ENCODE peak calls at places on chromosomes 5 and 9, in eight cellular contexts. S is A549, A is tibial nerve, H is stomach, J is SK-N-SH, M is H1, O is K562, I is suprapubic skin. T is an unnamed sample.

GRCh38 chr9:127980056-127980705 is 608 bp downstream of the EEIG1 start:
- DNase-seq in H (peak), M (no peak), A (no peak), I (no peak), S (no peak), O (peak), J (peak), T (peak)

GRCh38 chr5:91864902-91865420 is 481.8 kb upstream of the ARRDC3 start:
- DNase-seq in H (no peak), O (no peak), M (no peak), I (no peak), J (no peak), S (no peak), A (no peak), T (no peak)

GRCh38 chr5:93576994-93577575 is 3.9 kb downstream of the NR2F1-AS1 start:
- DNase-seq in J (no peak), A (no peak), I (no peak), S (no peak), M (no peak), H (no peak), O (no peak), T (no peak)

GRCh38 chr9:34279431-34279830 is 49.6 kb downstream of the KIF24 start:
- DNase-seq in A (no peak), O (no peak), H (no peak), M (no peak), I (no peak), J (peak), S (no peak), T (no peak)

GRCh38 chr5:85823462-85824426 is 794.0 kb upstream of the COX7C start:
- DNase-seq in H (no peak), A (no peak), I (no peak), S (no peak), O (peak), M (no peak), J (no peak), T (no peak)

GRCh38 chr9:36407122-36407723 is 7.2 kb upstream of the RNF38 start:
- DNase-seq in I (no peak), J (peak), O (peak), M (no peak), A (peak), S (peak), H (peak), T (peak)

GRCh38 chr5:71483355-71483754 is 27.9 kb downstream of the BDP1 start:
- DNase-seq in J (no peak), O (no peak), I (no peak), A (no peak), S (peak), H (no peak), M (no peak), T (no peak)

GRCh38 chr5:132501961-132502931 is 11.7 kb upstream of the IRF1 start:
- DNase-seq in J (no peak), A (no peak), S (no peak), M (no peak), I (no peak), O (no peak), H (peak), T (peak)

GRCh38 chr9:81588148-81588874 is 101.0 kb downstream of the TLE1 start:
- DNase-seq in I (no peak), A (no peak), S (peak), H (peak), J (no peak), M (no peak), O (no peak), T (no peak)

GRCh38 chr5:150999704-151000452 is 20.5 kb upstream of the GPX3 start:
- DNase-seq in O (no peak), S (no peak), I (no peak), H (peak), J (no peak), A (peak), M (no peak), T (peak)

GRCh38 chr5:141870871-141871270 is 7.3 kb downstream of the PCDH1 start:
- DNase-seq in S (no peak), O (no peak), I (peak), J (no peak), H (peak), A (no peak), M (no peak), T (no peak)

GRCh38 chr5:400282-401215 is 42.4 kb upstream of the EXOC3 start:
- DNase-seq in I (peak), A (no peak), O (no peak), J (peak), M (no peak), H (no peak), S (no peak), T (no peak)

GRCh38 chr9:92501671-92502393 is 19.5 kb upstream of the ASPN start:
- DNase-seq in J (peak), A (no peak), H (peak), O (peak), I (no peak), S (peak), M (no peak), T (no peak)

GRCh38 chr5:75050415-75050814 is 1.9 kb downstream of the GCNT4 start:
- DNase-seq in M (no peak), S (peak), O (peak), A (no peak), I (no peak), J (peak), H (no peak), T (no peak)

GRCh38 chr5:107874810-107875209 is 204.1 kb upstream of the EFNA5 start:
- DNase-seq in H (no peak), M (no peak), J (no peak), A (no peak), O (no peak), S (no peak), I (no peak), T (no peak)

GRCh38 chr5:10520716-10521115 is 43.2 kb upstream of the ANKRD33B start:
- DNase-seq in M (no peak), H (no peak), O (no peak), S (no peak), J (no peak), I (no peak), A (no peak), T (no peak)

GRCh38 chr5:133179405-133179804 is 127.6 kb downstream of the HSPA4 start:
- DNase-seq in J (no peak), A (no peak), H (no peak), I (no peak), M (no peak), S (no peak), O (no peak), T (no peak)

GRCh38 chr9:90379771-90380170 is 262.9 kb downstream of the DIRAS2 start:
- DNase-seq in H (no peak), A (no peak), M (no peak), S (no peak), I (no peak), O (no peak), J (no peak), T (no peak)

GRCh38 chr5:15001512-15001911 is 129.9 kb upstream of the ANKH start:
- DNase-seq in J (no peak), A (no peak), O (no peak), I (no peak), H (no peak), M (no peak), S (no peak), T (no peak)

GRCh38 chr5:118196229-118196628 is 792.1 kb downstream of the DTWD2 start:
- DNase-seq in J (no peak), H (no peak), S (no peak), I (no peak), M (no peak), O (no peak), A (no peak), T (no peak)

GRCh38 chr5:101977729-101978345 is 318.2 kb downstream of the SLCO4C1 start:
- DNase-seq in J (peak), M (no peak), H (no peak), I (no peak), S (peak), A (no peak), O (peak), T (no peak)

GRCh38 chr9:71990466-71990865 is 69.9 kb downstream of the C9orf57 start:
- DNase-seq in H (no peak), O (no peak), M (no peak), I (no peak), S (no peak), A (no peak), J (no peak), T (no peak)

GRCh38 chr5:172342907-172343306 is 59.3 kb upstream of the UBTD2 start:
- DNase-seq in M (no peak), H (no peak), A (no peak), J (no peak), O (no peak), I (no peak), S (no peak), T (no peak)

GRCh38 chr5:91643796-91644195 is 260.7 kb upstream of the ARRDC3 start:
- DNase-seq in S (no peak), I (no peak), H (no peak), J (no peak), M (no peak), O (no peak), A (no peak), T (no peak)

GRCh38 chr9:132673355-132673754 is 3.1 kb downstream of the GTF3C4 start:
- DNase-seq in O (peak), I (no peak), M (no peak), A (no peak), H (no peak), J (peak), S (peak), T (no peak)

GRCh38 chr5:29370248-29370647 is 1823.2 kb upstream of the CDH6 start:
- DNase-seq in A (no peak), S (no peak), M (no peak), H (no peak), O (no peak), J (no peak), I (no peak), T (no peak)

GRCh38 chr9:71607571-71607970 is 160.7 kb downstream of the CEMIP2 start:
- DNase-seq in S (no peak), O (no peak), J (no peak), I (no peak), M (no peak), A (no peak), H (no peak), T (peak)

GRCh38 chr5:122581629-122582028 is 193.3 kb upstream of the SNX2 start:
- DNase-seq in H (no peak), O (no peak), S (no peak), M (no peak), A (no peak), I (no peak), J (no peak), T (no peak)

GRCh38 chr5:174581483-174581882 is 142.9 kb upstream of the MSX2 start:
- DNase-seq in S (peak), O (peak), A (no peak), M (no peak), H (peak), J (peak), I (peak), T (no peak)

GRCh38 chr5:155587458-155587857 is 573.9 kb downstream of the KIF4B start:
- DNase-seq in M (no peak), O (no peak), A (no peak), I (no peak), J (peak), S (no peak), H (no peak), T (no peak)

GRCh38 chr9:72255546-72255925 is 106.3 kb downstream of the GDA start:
- DNase-seq in O (no peak), M (no peak), H (no peak), A (no peak), J (no peak), I (no peak), S (no peak), T (no peak)

GRCh38 chr9:116193636-116194035 is 40.0 kb downstream of the PAPPA start:
- DNase-seq in O (no peak), A (no peak), S (no peak), J (no peak), I (no peak), M (no peak), H (no peak), T (no peak)

GRCh38 chr9:89037891-89038290 is 46.6 kb downstream of the S1PR3 start:
- DNase-seq in O (no peak), A (no peak), M (no peak), J (no peak), H (no peak), I (no peak), S (no peak), T (no peak)

GRCh38 chr9:16281707-16282106 is 588.8 kb downstream of the BNC2 start:
- DNase-seq in S (no peak), H (no peak), O (no peak), M (no peak), A (no peak), I (no peak), J (no peak), T (no peak)

GRCh38 chr9:95727947-95728546 is 147.4 kb upstream of the ERCC6L2 start:
- DNase-seq in S (no peak), J (no peak), M (no peak), H (peak), O (no peak), A (no peak), I (no peak), T (no peak)

GRCh38 chr9:95722141-95722540 is 153.3 kb upstream of the ERCC6L2 start:
- DNase-seq in M (no peak), H (peak), I (no peak), A (no peak), O (no peak), S (no peak), J (no peak), T (no peak)

GRCh38 chr9:95724253-95724991 is 151.1 kb upstream of the ERCC6L2 start:
- DNase-seq in H (no peak), A (no peak), J (no peak), S (no peak), O (no peak), I (no peak), M (no peak), T (no peak)

GRCh38 chr9:95726756-95727155 is 148.7 kb upstream of the ERCC6L2 start:
- DNase-seq in H (no peak), M (no peak), I (no peak), A (no peak), S (peak), O (peak), J (peak), T (no peak)

DNA sequence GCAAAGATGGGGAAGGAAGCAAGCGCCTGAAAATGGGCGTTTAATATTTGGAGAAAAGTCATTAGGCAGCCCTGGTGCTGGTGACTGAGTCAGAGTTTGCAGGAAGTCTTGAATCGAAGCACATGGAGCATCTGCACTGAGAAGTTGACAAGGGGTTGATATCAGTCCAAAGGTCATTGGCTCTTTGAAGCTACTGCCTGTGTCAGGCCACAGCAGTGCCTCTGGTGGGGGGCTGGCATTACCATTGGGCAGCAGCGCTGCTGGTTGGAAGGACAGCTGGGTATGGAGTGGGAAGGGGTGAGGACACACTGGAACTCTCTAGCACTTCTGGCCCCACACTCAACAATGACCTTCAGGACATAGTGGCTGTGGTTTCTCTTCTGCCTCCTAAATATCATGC is 150.4 kb upstream of the ERCC6L2 start:
- DNase-seq in M (no peak), J (no peak), O (no peak), H (no peak), I (no peak), S (no peak), A (no peak), T (no peak)
- TF ChIP-seq EP300 in M (no peak), J (no peak), O (no peak), H (no peak), I (no peak), S (no peak), A (no peak), T (no peak)

DNA sequence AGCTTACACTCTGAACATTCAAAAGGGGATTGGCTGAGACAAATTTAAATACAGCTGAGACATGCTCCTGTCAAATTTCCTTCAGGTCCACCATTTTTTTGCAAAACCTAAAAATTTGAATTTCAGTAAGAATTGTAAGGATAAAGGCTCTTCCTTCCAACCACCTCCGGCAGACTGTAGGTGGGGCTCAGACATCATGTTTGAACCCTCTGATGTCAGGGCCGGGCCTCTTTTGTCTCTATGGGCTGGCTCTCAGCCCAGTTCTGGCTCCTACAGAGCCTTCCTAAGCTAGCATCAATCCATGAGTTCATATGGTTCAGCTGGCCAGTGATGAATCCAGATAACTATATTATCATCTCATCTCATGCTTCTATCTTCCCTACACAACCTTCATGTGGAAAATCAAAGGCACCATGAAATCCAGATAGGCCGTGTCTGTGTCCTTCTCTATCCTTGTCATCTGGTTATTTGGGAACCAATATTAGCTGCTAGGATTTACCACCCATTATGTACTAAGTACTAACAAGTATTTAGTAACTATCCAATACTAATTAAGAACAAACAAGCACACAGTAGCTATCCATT is 44.2 kb downstream of the NIPSNAP3B start:
- DNase-seq in H (peak), M (no peak), J (peak), S (no peak), I (no peak), O (peak), A (no peak), T (peak)
- TF ChIP-seq EP300 in H (no peak), M (no peak), J (no peak), S (no peak), I (no peak), O (no peak), A (no peak), T (no peak)

GRCh38 chr9:136052433-136052880 is 42.6 kb downstream of the NACC2 start:
- DNase-seq in S (peak), J (no peak), A (no peak), I (no peak), M (no peak), O (no peak), H (peak), T (peak)
- TF ChIP-seq EP300 in S (no peak), J (no peak), A (no peak), I (no peak), M (no peak), O (no peak), H (no peak), T (no peak)

GRCh38 chr9:123493627-123494026 is 137.6 kb downstream of the CRB2 start:
- DNase-seq in S (no peak), H (no peak), O (no peak), J (no peak), M (no peak), A (no peak), I (no peak), T (no peak)
- TF ChIP-seq EP300 in S (no peak), H (no peak), O (no peak), J (no peak), M (no peak), A (no peak), I (no peak), T (no peak)

DNA sequence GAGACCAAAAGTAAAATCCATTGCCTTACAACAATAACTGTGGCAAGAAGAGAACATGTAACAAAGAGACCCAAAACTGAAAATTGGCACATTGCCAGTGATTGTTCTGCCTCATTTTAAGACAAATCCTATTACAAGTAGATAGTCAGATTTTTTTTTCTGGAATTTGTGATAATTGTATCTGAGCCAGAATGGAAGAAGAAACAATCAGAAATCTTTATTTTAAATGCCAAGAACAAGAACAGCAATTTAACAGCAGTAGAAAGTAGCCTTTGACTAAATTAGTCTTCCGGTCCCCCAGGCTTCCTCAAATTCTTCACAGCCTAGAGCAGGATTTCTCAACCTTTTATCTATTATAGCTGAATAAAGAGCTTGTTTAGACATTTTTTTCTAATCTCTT is 106.7 kb upstream of the PTPN3 start:
- DNase-seq in A (no peak), J (no peak), I (no peak), M (no peak), O (no peak), S (no peak), H (no peak), T (no peak)
- TF ChIP-seq EP300 in A (no peak), J (no peak), I (no peak), M (no peak), O (no peak), S (no peak), H (no peak), T (no peak)

GRCh38 chr9:110582156-110582555 is 2.6 kb upstream of the SVEP1 start:
- DNase-seq in I (no peak), M (no peak), H (no peak), A (no peak), J (no peak), O (no peak), S (no peak), T (no peak)
- TF ChIP-seq EP300 in I (no peak), M (no peak), H (no peak), A (no peak), J (no peak), O (no peak), S (no peak), T (no peak)

T was measured in ovary.